ENCODE peak calls at places on chromosomes 4 and X, in five cellular contexts. X is left lung, R is AML-193, V is kidney tubule cell, S is adipocyte. Z is an unnamed sample.
A peak's percentile ranks its signal among the peaks of the same experiment; 100 is the strongest.

GRCh38 chr4:104128850-104129213 is 365.9 kb downstream of the CXXC4 start:
- DNase-seq in X (no peak), R (no peak), V (peak; percentile 78), S (no peak), Z (no peak)

GRCh38 chrX:74291577-74291963 is 12.4 kb upstream of the ZCCHC13 start:
- DNase-seq in X (no peak), R (no peak), V (no peak), S (no peak), Z (no peak)

GRCh38 chr4:55321707-55322264 is 24.3 kb upstream of the SRD5A3 start:
- DNase-seq in X (no peak), R (peak; percentile 85), V (peak; percentile 74), S (peak; percentile 94), Z (peak; percentile 91)

GRCh38 chr4:142984871-142985585 is 138.9 kb upstream of the INPP4B start:
- DNase-seq in X (no peak), R (no peak), V (peak; percentile 42), S (peak; percentile 53), Z (peak; percentile 52)

GRCh38 chr4:176660561-176660960 is 132.2 kb downstream of the VEGFC start:
- DNase-seq in X (no peak), R (no peak), V (no peak), S (no peak), Z (no peak)

GRCh38 chr4:107444-108429 is 16.6 kb upstream of the ZNF718 start:
- DNase-seq in X (peak; percentile 78), R (no peak), V (no peak), S (no peak), Z (no peak)

GRCh38 chr4:18664051-18664450 is 642.5 kb upstream of the LCORL start:
- DNase-seq in X (peak; percentile 27), R (no peak), V (no peak), S (no peak), Z (no peak)

GRCh38 chr4:95539056-95539455 is 9.7 kb downstream of the UNC5C start:
- DNase-seq in X (no peak), R (no peak), V (no peak), S (no peak), Z (no peak)

GRCh38 chr4:160318567-160319220 is 1215.8 kb downstream of the RAPGEF2 start:
- DNase-seq in X (no peak), R (no peak), V (no peak), S (no peak), Z (peak; percentile 75)

GRCh38 chr4:84678976-84679744 is 96.2 kb downstream of the CDS1 start:
- DNase-seq in X (no peak), R (no peak), V (no peak), S (no peak), Z (no peak)

GRCh38 chrX:136211766-136212556 is 39.2 kb downstream of the MAP7D3 start:
- DNase-seq in X (no peak), R (no peak), V (no peak), S (no peak), Z (no peak)

GRCh38 chr4:113278324-113278934 is 229.0 kb downstream of the ANK2 start:
- DNase-seq in X (no peak), R (peak; percentile 57), V (peak; percentile 73), S (peak; percentile 74), Z (peak; percentile 90)

GRCh38 chr4:147944264-147944663 is 212.4 kb downstream of the ARHGAP10 start:
- DNase-seq in X (no peak), R (no peak), V (no peak), S (no peak), Z (no peak)

GRCh38 chr4:2402453-2402852 is 16.0 kb downstream of the ZFYVE28 start:
- DNase-seq in X (peak; percentile 18), R (no peak), V (no peak), S (no peak), Z (peak; percentile 27)

GRCh38 chr4:10204401-10205058 is 87.9 kb upstream of the WDR1 start:
- DNase-seq in X (peak; percentile 47), R (no peak), V (peak; percentile 0), S (no peak), Z (no peak)

GRCh38 chrX:64330284-64330683 is 65.0 kb downstream of the MTMR8 start:
- DNase-seq in X (no peak), R (no peak), V (no peak), S (no peak), Z (no peak)

GRCh38 chrX:45900751-45901150 is 644.5 kb downstream of the ZNF674 start:
- DNase-seq in X (no peak), R (no peak), V (no peak), S (peak; percentile 59), Z (peak; percentile 84)

GRCh38 chr4:110631582-110632505 is 9.0 kb upstream of the PITX2 start:
- DNase-seq in X (no peak), R (no peak), V (peak; percentile 84), S (peak; percentile 94), Z (peak; percentile 72)

GRCh38 chrX:123835661-123836371 is 24.0 kb upstream of the XIAP start:
- DNase-seq in X (no peak), R (no peak), V (peak; percentile 90), S (peak; percentile 69), Z (peak; percentile 55)

GRCh38 chrX:107747596-107748161 is 27.9 kb downstream of the TSC22D3 start:
- DNase-seq in X (no peak), R (no peak), V (peak; percentile 52), S (peak; percentile 81), Z (peak; percentile 76)

GRCh38 chr4:147580396-147580795 is 36.8 kb upstream of the TMEM184C start:
- DNase-seq in X (no peak), R (no peak), V (peak; percentile 61), S (no peak), Z (peak; percentile 50)

GRCh38 chr4:186570193-186570996 is 15.0 kb upstream of the MTNR1A start:
- DNase-seq in X (no peak), R (no peak), V (peak; percentile 90), S (peak; percentile 53), Z (peak; percentile 40)

GRCh38 chr4:142353149-142353738 is 492.9 kb downstream of the INPP4B start:
- DNase-seq in X (no peak), R (peak; percentile 39), V (peak; percentile 74), S (peak; percentile 89), Z (peak; percentile 86)

GRCh38 chrX:127459784-127460183 is 592.4 kb downstream of the ACTRT1 start:
- DNase-seq in X (no peak), R (no peak), V (no peak), S (no peak), Z (no peak)

GRCh38 chr4:71322425-71322824 is 16.4 kb upstream of the SLC4A4 start:
- DNase-seq in X (no peak), R (no peak), V (no peak), S (peak; percentile 65), Z (no peak)

GRCh38 chr4:156547439-156547838 is 424.2 kb downstream of the PDGFC start:
- DNase-seq in X (no peak), R (no peak), V (peak; percentile 86), S (peak; percentile 82), Z (peak; percentile 93)

GRCh38 chrX:40262641-40263560 is 165.1 kb upstream of the BCOR start:
- DNase-seq in X (no peak), R (no peak), V (peak; percentile 80), S (peak; percentile 48), Z (peak; percentile 51)

GRCh38 chr4:85257817-85258216 is 217.1 kb upstream of the ARHGAP24 start:
- DNase-seq in X (no peak), R (no peak), V (no peak), S (no peak), Z (no peak)

GRCh38 chrX:116204947-116205346 is 34.4 kb downstream of the AGTR2 start:
- DNase-seq in X (no peak), R (peak; percentile 0), V (peak; percentile 32), S (peak; percentile 37), Z (peak; percentile 31)